ENCODE peak calls at places on chromosomes 7 and 10, in ten cellular contexts. N, A, Q, G, D, U, R, V, C and F are unnamed samples.

GRCh38 chr10:1272762-1273161 is 216.6 kb downstream of the WDR37 start:
- DNase-seq in G (no peak), V (no peak), Q (no peak), D (no peak), R (no peak), A (no peak), U (no peak), N (no peak), C (peak; percentile 35), F (no peak)

GRCh38 chr10:93334901-93335312 is 147.2 kb downstream of the MYOF start:
- DNase-seq in N (no peak), Q (no peak), C (no peak), V (no peak), D (no peak), A (no peak), U (no peak), R (no peak), G (no peak), F (no peak)

GRCh38 chr10:94183666-94184264 is 179.0 kb downstream of the NOC3L start:
- DNase-seq in A (peak; percentile 4), C (no peak), R (no peak), G (no peak), Q (no peak), D (no peak), V (no peak), N (no peak), U (no peak), F (no peak)

GRCh38 chr10:131056781-131057180 is 254.7 kb downstream of the TCERG1L start:
- DNase-seq in Q (no peak), D (no peak), A (no peak), C (no peak), V (no peak), U (no peak), N (no peak), R (no peak), G (no peak), F (no peak)

GRCh38 chr7:140230862-140231778 is 54.3 kb upstream of the KDM7A start:
- DNase-seq in N (no peak), Q (peak; percentile 64), R (no peak), G (peak; percentile 65), A (no peak), D (peak; percentile 87), C (peak; percentile 88), V (peak; percentile 72), U (no peak), F (peak; percentile 91)

GRCh38 chr10:103829266-103829665 is 26.1 kb downstream of the SH3PXD2A start:
- DNase-seq in D (no peak), G (no peak), A (no peak), R (no peak), U (no peak), C (no peak), N (no peak), V (no peak), Q (no peak), F (no peak)

GRCh38 chr10:99364125-99364524 is 35.0 kb downstream of the CNNM1 start:
- DNase-seq in V (no peak), A (no peak), C (no peak), R (no peak), U (no peak), D (no peak), G (no peak), N (no peak), Q (no peak), F (no peak)

GRCh38 chr7:9100289-9100688 is 666.9 kb downstream of the NXPH1 start:
- DNase-seq in U (no peak), Q (no peak), D (no peak), G (no peak), V (no peak), N (no peak), R (no peak), A (no peak), C (no peak), F (no peak)

GRCh38 chr7:3234851-3235250 is 66.2 kb upstream of the SDK1 start:
- DNase-seq in Q (no peak), V (no peak), N (peak; percentile 14), U (no peak), G (no peak), D (no peak), R (no peak), C (no peak), A (no peak), F (no peak)

GRCh38 chr10:127148933-127149220 is 47.5 kb downstream of the INSYN2A start:
- DNase-seq in A (no peak), V (no peak), U (no peak), R (no peak), D (no peak), C (no peak), N (no peak), G (no peak), Q (no peak), F (no peak)

GRCh38 chr7:41451826-41452225 is 251.1 kb downstream of the INHBA start:
- DNase-seq in U (no peak), A (no peak), V (no peak), G (no peak), R (no peak), Q (no peak), D (no peak), N (no peak), C (no peak), F (no peak)

GRCh38 chr10:126917375-126917774 is 12.1 kb downstream of the DOCK1 start:
- DNase-seq in U (no peak), G (peak; percentile 47), V (no peak), A (no peak), R (no peak), Q (no peak), D (no peak), C (no peak), N (no peak), F (no peak)

GRCh38 chr10:4242561-4243035 is 457.6 kb upstream of the KLF6 start:
- DNase-seq in C (no peak), U (peak; percentile 40), Q (no peak), R (no peak), V (no peak), A (no peak), N (no peak), D (peak; percentile 13), G (peak; percentile 23), F (no peak)

GRCh38 chr7:151598045-151598444 is 78.3 kb upstream of the RHEB start:
- DNase-seq in D (no peak), A (no peak), U (no peak), V (no peak), R (no peak), Q (no peak), N (no peak), C (no peak), G (no peak), F (no peak)

GRCh38 chr7:74104702-74105101 is 21.1 kb downstream of the LIMK1 start:
- DNase-seq in N (no peak), Q (no peak), R (no peak), G (no peak), D (no peak), U (no peak), V (no peak), A (no peak), C (no peak), F (no peak)
- H3K4me3 ChIP-seq in N (no peak overlapping the region), Q (no peak overlapping the region), R (no peak overlapping the region), G (no peak overlapping the region), D (no peak overlapping the region), U (no peak overlapping the region), V (no peak overlapping the region), A (no peak overlapping the region), C (no peak overlapping the region), F (no peak overlapping the region)

DNA sequence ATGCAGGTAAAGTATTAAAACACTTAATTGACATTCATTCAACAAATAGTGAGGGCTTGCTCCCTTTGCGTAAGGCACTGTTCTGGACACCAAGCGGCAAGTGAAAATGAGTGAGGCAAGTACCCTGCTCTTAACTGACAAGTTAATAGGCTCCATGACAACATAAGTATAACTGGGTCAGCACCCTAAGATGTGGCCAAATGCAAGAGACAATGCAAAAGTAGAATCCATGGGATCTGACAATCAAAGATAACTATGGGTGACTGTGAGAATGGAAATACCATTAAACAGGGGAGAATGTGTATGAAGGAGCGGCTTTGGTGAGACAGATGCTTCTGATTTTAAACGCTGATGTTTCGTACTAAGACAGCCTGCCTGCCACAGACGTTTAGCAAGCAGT is 160.5 kb downstream of the RAPGEF5 start:
- DNase-seq in G (no peak), R (no peak), N (no peak), C (no peak), A (no peak), V (no peak), U (no peak), Q (no peak), D (no peak), F (no peak)
- H3K4me3 ChIP-seq in G (no peak overlapping the region), R (no peak overlapping the region), N (no peak overlapping the region), C (no peak overlapping the region), A (no peak overlapping the region), V (no peak overlapping the region), U (no peak overlapping the region), Q (no peak overlapping the region), D (no peak overlapping the region), F (no peak overlapping the region)

GRCh38 chr10:32958085-32958991 is at the start of gene ITGB1:
- DNase-seq in C (peak; percentile 99), V (peak; percentile 99), A (peak; percentile 88), D (peak; percentile 98), Q (peak; percentile 96), G (peak; percentile 98), R (peak; percentile 93), U (peak; percentile 97), N (peak; percentile 98), F (peak; percentile 97)
- H3K4me3 ChIP-seq in C (peak within 1 kb of the TSS; percentile 85), V (peak within 1 kb of the TSS; percentile 84), A (peak within 1 kb of the TSS; percentile 85), D (peak within 1 kb of the TSS; percentile 82), Q (peak within 1 kb of the TSS; percentile 98), G (peak within 1 kb of the TSS; percentile 93), R (peak within 1 kb of the TSS; percentile 94), U (peak within 1 kb of the TSS; percentile 88), N (peak within 1 kb of the TSS; percentile 99), F (peak within 1 kb of the TSS; percentile 93)

GRCh38 chr10:43864622-43865021 is 215.9 kb upstream of the ZNF32 start:
- DNase-seq in C (no peak), R (no peak), V (no peak), Q (no peak), U (no peak), A (no peak), G (no peak), N (no peak), D (no peak), F (no peak)

GRCh38 chr10:43863859-43864591 is 215.3 kb upstream of the ZNF32 start:
- DNase-seq in C (no peak), D (no peak), Q (no peak), V (no peak), G (peak; percentile 42), R (no peak), U (no peak), A (no peak), N (no peak), F (peak; percentile 43)

GRCh38 chr10:43863270-43863669 is 214.6 kb upstream of the ZNF32 start:
- DNase-seq in N (no peak), D (no peak), V (no peak), U (no peak), C (no peak), G (no peak), A (no peak), Q (no peak), R (no peak), F (no peak)

GRCh38 chr10:43861966-43862751 is 213.5 kb upstream of the ZNF32 start:
- DNase-seq in V (no peak), Q (no peak), G (no peak), A (no peak), R (no peak), D (no peak), N (no peak), C (no peak), U (no peak), F (no peak)

DNA sequence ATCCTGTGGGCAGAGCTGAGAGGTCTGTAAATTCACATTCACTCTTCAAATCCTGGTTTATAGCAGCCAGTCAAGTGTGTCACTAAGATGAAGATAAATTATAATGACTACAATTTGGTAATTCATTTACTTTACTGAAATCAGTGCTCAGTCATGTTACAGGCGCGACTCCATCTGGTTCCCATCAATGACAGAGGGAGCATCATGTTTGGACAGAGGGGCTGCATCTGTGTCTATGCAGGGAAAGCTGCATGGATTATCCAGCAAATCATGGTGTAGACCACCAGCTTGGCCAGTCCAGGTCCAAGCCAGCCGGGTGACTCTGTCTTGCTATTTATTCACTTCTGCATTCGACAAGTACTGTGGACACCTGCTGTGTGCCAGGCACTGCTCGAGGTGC is 214.1 kb upstream of the ZNF32 start:
- DNase-seq in Q (no peak), G (no peak), U (no peak), D (no peak), V (no peak), N (no peak), C (no peak), R (no peak), A (no peak), F (no peak)
- H3K4me3 ChIP-seq in Q (no peak overlapping the region), G (no peak overlapping the region), U (no peak overlapping the region), D (no peak overlapping the region), V (no peak overlapping the region), N (no peak overlapping the region), C (no peak overlapping the region), R (no peak overlapping the region), A (no peak overlapping the region), F (no peak overlapping the region)